ENCODE peak calls at places on chromosomes 4 and X, in six cellular contexts. U is suprapubic skin, K is mesothelial cell of epicardium, H is fibroblast of lung, C is nephron progenitor cell, N is fibroblast of the aortic adventitia. W is an unnamed sample.

GRCh38 chrX:23389196-23389792 is 54.6 kb downstream of the PTCHD1 start:
- DNase-seq in U (no peak), K (no peak), H (no peak), C (no peak), N (no peak), W (no peak)

GRCh38 chrX:68830486-68831404 is 1.9 kb downstream of the EFNB1 start:
- DNase-seq in U (peak; percentile 57), K (peak; percentile 18), H (no peak), C (no peak), N (no peak), W (no peak)

GRCh38 chrX:153245288-153245731 is 66.2 kb downstream of the MAGEA1 start:
- DNase-seq in U (no peak), K (no peak), H (no peak), C (no peak), N (no peak), W (no peak)

GRCh38 chr4:13910556-13910955 is 283.0 kb upstream of the BOD1L1 start:
- DNase-seq in U (no peak), K (no peak), H (no peak), C (no peak), N (no peak), W (no peak)

GRCh38 chrX:11759461-11760311 is 1.6 kb downstream of the MSL3 start:
- DNase-seq in U (peak; percentile 84), K (peak; percentile 45), H (peak; percentile 93), C (peak; percentile 61), N (peak; percentile 93), W (peak; percentile 19)

GRCh38 chr4:40887690-40888089 is 137.9 kb downstream of the NSUN7 start:
- DNase-seq in U (no peak), K (no peak), H (peak; percentile 89), C (no peak), N (peak; percentile 35), W (no peak)

GRCh38 chrX:78104447-78105176 is 564 bp downstream of the PGK1 start:
- DNase-seq in U (peak; percentile 69), K (no peak), H (peak; percentile 43), C (peak; percentile 15), N (peak; percentile 63), W (no peak)

GRCh38 chrX:10636337-10636736 is 16.0 kb upstream of the MID1 start:
- DNase-seq in U (no peak), K (no peak), H (peak; percentile 55), C (no peak), N (peak; percentile 76), W (no peak)

GRCh38 chr4:96521046-96521536 is 681.2 kb downstream of the PDHA2 start:
- DNase-seq in U (no peak), K (peak; percentile 18), H (no peak), C (no peak), N (no peak), W (no peak)

GRCh38 chrX:101462892-101463291 is 22.4 kb upstream of the ARMCX4 start:
- DNase-seq in U (no peak), K (no peak), H (peak; percentile 12), C (no peak), N (peak; percentile 54), W (no peak)

GRCh38 chr4:146709956-146710355 is 71.3 kb downstream of the POU4F2 start:
- DNase-seq in U (no peak), K (no peak), H (no peak), C (no peak), N (no peak), W (no peak)

GRCh38 chrX:149647505-149647904 is 15.9 kb upstream of the TMEM185A start:
- DNase-seq in U (no peak), K (no peak), H (no peak), C (no peak), N (no peak), W (no peak)

GRCh38 chr4:54384563-54384962 is 155.5 kb downstream of the PDGFRA start:
- DNase-seq in U (no peak), K (no peak), H (peak; percentile 23), C (no peak), N (peak; percentile 40), W (no peak)

GRCh38 chrX:150086371-150086770 is 148.1 kb upstream of the EOLA2 start:
- DNase-seq in U (no peak), K (no peak), H (peak; percentile 8), C (no peak), N (no peak), W (no peak)

GRCh38 chr4:139913995-139914394 is 240.0 kb downstream of the MAML3 start:
- DNase-seq in U (no peak), K (no peak), H (peak; percentile 81), C (no peak), N (peak; percentile 81), W (no peak)

GRCh38 chrX:154799554-154800348 is 5.5 kb downstream of the MPP1 start:
- DNase-seq in U (no peak), K (no peak), H (peak; percentile 28), C (no peak), N (no peak), W (no peak)

GRCh38 chr4:18022572-18023039 is 1.1 kb upstream of the LCORL start:
- DNase-seq in U (no peak), K (no peak), H (no peak), C (no peak), N (peak; percentile 12), W (no peak)

GRCh38 chrX:16160729-16161128 is 6.6 kb upstream of the MAGEB17 start:
- DNase-seq in U (no peak), K (no peak), H (peak; percentile 95), C (no peak), N (peak; percentile 75), W (no peak)

GRCh38 chr4:172142331-172142738 is 329.1 kb downstream of the GALNTL6 start:
- DNase-seq in U (no peak), K (no peak), H (peak; percentile 66), C (no peak), N (peak; percentile 0), W (no peak)

GRCh38 chr4:161222889-161223288 is 940.9 kb downstream of the FSTL5 start:
- DNase-seq in U (no peak), K (no peak), H (no peak), C (no peak), N (no peak), W (no peak)

GRCh38 chrX:111041018-111041462 is 55.0 kb upstream of the PAK3 start:
- DNase-seq in U (no peak), K (no peak), H (peak; percentile 97), C (no peak), N (peak; percentile 89), W (no peak)

GRCh38 chrX:136674270-136674986 is 26.5 kb downstream of the CD40LG start:
- DNase-seq in U (no peak), K (no peak), H (no peak), C (no peak), N (no peak), W (no peak)

GRCh38 chr4:472881-473574 is 25.9 kb downstream of the ZNF721 start:
- DNase-seq in U (no peak), K (no peak), H (peak; percentile 27), C (no peak), N (peak; percentile 11), W (no peak)

GRCh38 chr4:121189811-121190210 is 25.7 kb upstream of the TNIP3 start:
- DNase-seq in U (no peak), K (no peak), H (no peak), C (no peak), N (no peak), W (no peak)

GRCh38 chr4:165877291-165877690 is 4.3 kb downstream of the TLL1 start:
- DNase-seq in U (no peak), K (no peak), H (no peak), C (no peak), N (peak; percentile 19), W (no peak)

GRCh38 chr4:128951316-128951715 is 141.8 kb downstream of the JADE1 start:
- DNase-seq in U (no peak), K (no peak), H (peak; percentile 18), C (no peak), N (peak; percentile 51), W (no peak)

GRCh38 chrX:48998391-48998790 is 3.7 kb downstream of the GRIPAP1 start:
- DNase-seq in U (no peak), K (no peak), H (no peak), C (no peak), N (no peak), W (no peak)

GRCh38 chr4:89753601-89754066 is 83.3 kb downstream of the SNCA start:
- DNase-seq in U (no peak), K (no peak), H (peak; percentile 97), C (no peak), N (peak; percentile 95), W (no peak)

GRCh38 chr4:42871685-42872271 is 20.7 kb upstream of the GRXCR1 start:
- DNase-seq in U (no peak), K (no peak), H (no peak), C (no peak), N (no peak), W (no peak)

GRCh38 chr4:16382571-16382970 is 156.3 kb upstream of the TAPT1 start:
- DNase-seq in U (no peak), K (no peak), H (no peak), C (no peak), N (no peak), W (no peak)

GRCh38 chr4:15675363-15675762 is 6.3 kb upstream of the FAM200B start:
- DNase-seq in U (no peak), K (no peak), H (no peak), C (no peak), N (no peak), W (no peak)

DNA sequence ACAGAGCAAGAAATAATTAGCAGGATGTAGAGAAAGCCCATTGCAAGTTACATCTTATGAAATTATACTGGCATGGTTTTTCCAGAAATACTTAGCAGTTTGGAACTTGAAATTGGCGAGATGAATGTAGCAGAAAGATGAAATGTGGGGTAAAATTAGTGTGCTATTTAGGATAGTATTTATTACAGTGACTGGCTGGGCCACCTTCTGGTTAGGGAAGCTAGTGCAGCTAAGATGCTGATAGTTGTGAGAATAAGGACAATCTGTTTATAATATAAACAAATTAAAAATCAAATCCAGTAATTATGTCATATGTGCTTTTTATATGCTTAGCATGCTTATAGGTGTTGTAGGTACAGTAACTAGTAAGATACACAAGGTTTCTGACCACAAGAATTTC is 74.8 kb downstream of the IL15 start:
- DNase-seq in U (no peak), K (no peak), H (peak; percentile 30), C (peak; percentile 6), N (peak; percentile 69), W (no peak)
- TF ChIP-seq CTCF in U (no peak), K (peak; percentile 40), H (peak; percentile 79), C (peak; percentile 44), N (peak; percentile 92), W (peak; percentile 56)

DNA sequence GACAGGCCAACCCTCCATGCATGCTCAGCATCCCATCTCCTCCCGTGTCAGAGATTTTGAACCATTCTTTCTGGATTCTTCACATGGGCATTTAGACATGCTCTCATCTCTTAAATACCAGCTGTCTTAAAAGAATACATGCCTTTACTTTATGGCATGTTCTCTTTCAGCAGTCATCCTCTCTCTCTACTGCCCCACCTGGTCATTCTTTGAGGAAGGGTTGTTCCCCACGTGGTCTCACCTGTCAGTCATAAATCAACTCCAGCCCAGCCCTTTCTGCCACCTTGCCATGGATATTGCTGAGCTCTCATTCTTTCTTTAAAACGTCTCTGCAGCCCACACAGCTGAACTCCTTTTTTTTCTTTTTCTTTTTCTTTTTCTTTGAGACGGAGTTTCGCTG is 111.3 kb downstream of the ARHGAP10 start:
- DNase-seq in U (no peak), K (no peak), H (no peak), C (peak; percentile 26), N (no peak), W (no peak)
- TF ChIP-seq CTCF in U (no peak), K (no peak), H (no peak), C (no peak), N (no peak), W (no peak)

GRCh38 chr4:59689149-59689548 is 1511.0 kb upstream of the ADGRL3 start:
- DNase-seq in U (no peak), K (no peak), H (no peak), C (no peak), N (no peak), W (no peak)
- TF ChIP-seq CTCF in U (no peak), K (no peak), H (no peak), C (no peak), N (no peak), W (no peak)

GRCh38 chr4:28225005-28225404 is 1364.4 kb downstream of the STIM2 start:
- DNase-seq in U (no peak), K (no peak), H (peak; percentile 27), C (no peak), N (peak; percentile 66), W (no peak)
- TF ChIP-seq CTCF in U (no peak), K (no peak), H (peak; percentile 28), C (peak; percentile 31), N (peak; percentile 56), W (peak; percentile 61)

W was measured in D721Med.